ENCODE peak calls at places on chromosomes 1 and 21, in ten cellular contexts. J is psoas muscle; A is astrocyte of the spinal cord; Z is activated naive CD4-positive, alpha-beta T cell treated with anti-CD3 and anti-CD28 coated beads, Interleukin-2, amount 10 ng/mL, durations not matched to agents 7 days and 5 days; I is endothelial cell; U is HEK293T; S is T-helper 1 cell; Y is cardiac muscle cell; B is naive thymus-derived CD8-positive, alpha-beta T cell; C is mucosa of descending colon. Q is an unnamed sample.

GRCh38 chr1:58870298-58870676 is 86.4 kb upstream of the JUN start:
- DNase-seq in A (peak; percentile 65), S (no peak), J (no peak), Y (no peak), I (no peak), C (peak; percentile 75), U (no peak), B (no peak), Z (no peak), Q (no peak)

GRCh38 chr1:207129053-207129452 is 25.0 kb downstream of the C4BPA start:
- DNase-seq in I (no peak), Z (no peak), J (no peak), A (no peak), B (no peak), U (no peak), Y (no peak), S (no peak), C (no peak), Q (no peak)

GRCh38 chr1:204630460-204630905 is 55.1 kb downstream of the LRRN2 start:
- DNase-seq in Z (no peak), J (no peak), I (no peak), S (no peak), U (no peak), B (no peak), A (no peak), C (no peak), Y (no peak), Q (no peak)

GRCh38 chr1:11211925-11212587 is 22.9 kb downstream of the ANGPTL7 start:
- DNase-seq in I (no peak), B (no peak), U (no peak), A (no peak), J (no peak), Z (no peak), Y (no peak), S (no peak), C (no peak), Q (no peak)

GRCh38 chr1:29275435-29275834 is 39.1 kb downstream of the PTPRU start:
- DNase-seq in Y (no peak), B (no peak), Z (no peak), C (no peak), S (no peak), I (no peak), A (no peak), U (no peak), J (no peak), Q (no peak)

GRCh38 chr1:165063181-165063955 is 293.1 kb downstream of the LMX1A start:
- DNase-seq in Y (peak; percentile 13), U (no peak), B (no peak), Z (no peak), J (no peak), C (no peak), A (no peak), S (no peak), I (no peak), Q (peak; percentile 60)

GRCh38 chr1:14282583-14283186 is 315.8 kb upstream of the KAZN start:
- DNase-seq in I (no peak), J (no peak), B (no peak), U (no peak), C (no peak), Y (no peak), S (no peak), Z (no peak), A (peak; percentile 45), Q (peak; percentile 9)

GRCh38 chr1:212162635-212163034 is 122.6 kb upstream of the PPP2R5A start:
- DNase-seq in S (no peak), C (no peak), B (peak; percentile 19), J (no peak), A (peak; percentile 71), Z (peak; percentile 37), U (no peak), Y (peak; percentile 84), I (no peak), Q (peak; percentile 60)

GRCh38 chr21:42086969-42087368 is 15.9 kb downstream of the UMODL1 start:
- DNase-seq in J (no peak), B (no peak), U (no peak), Z (no peak), Y (no peak), A (no peak), I (no peak), C (no peak), S (no peak), Q (no peak)

GRCh38 chr1:164064501-164064900 is 494.5 kb upstream of the PBX1 start:
- DNase-seq in Y (peak; percentile 19), S (no peak), U (no peak), J (no peak), A (no peak), B (no peak), C (no peak), I (no peak), Z (no peak), Q (peak; percentile 5)

GRCh38 chr1:156086256-156086662 is 4.0 kb upstream of the MEX3A start:
- DNase-seq in I (no peak), B (no peak), Y (peak; percentile 81), C (no peak), S (no peak), J (no peak), Z (no peak), A (peak; percentile 72), U (no peak), Q (no peak)

GRCh38 chr1:33399375-33399774 is 31.5 kb downstream of the PHC2 start:
- DNase-seq in B (no peak), Y (no peak), Z (no peak), A (no peak), J (no peak), I (no peak), C (no peak), S (no peak), U (no peak), Q (no peak)